ENCODE peak calls at places on chromosome 14, in nine cellular contexts. S, N, F, T, A, C, H, X and R are unnamed samples.

GRCh38 chr14:74861734-74862090 is 14.2 kb downstream of the PROX2 start:
- DNase-seq in C (no peak), T (no peak), S (no peak), H (no peak), X (no peak), N (no peak), A (no peak), F (no peak), R (no peak)

GRCh38 chr14:69387311-69387710 is 10.8 kb downstream of the ERH start:
- DNase-seq in H (no peak), C (no peak), X (peak), F (no peak), A (no peak), N (no peak), S (no peak), T (no peak), R (no peak)

GRCh38 chr14:68939893-68940613 is 39.0 kb downstream of the ACTN1 start:
- DNase-seq in X (peak), F (no peak), A (peak), H (no peak), S (no peak), N (peak), T (peak), C (peak), R (peak)

GRCh38 chr14:94029671-94030203 is 3.6 kb downstream of the OTUB2 start:
- DNase-seq in X (no peak), N (no peak), A (no peak), S (no peak), F (no peak), H (no peak), C (no peak), T (no peak), R (no peak)

GRCh38 chr14:22973217-22974032 is 8.9 kb downstream of the AJUBA start:
- DNase-seq in A (peak), H (peak), C (no peak), X (peak), S (peak), F (no peak), T (peak), N (peak), R (peak)

GRCh38 chr14:88364710-88365413 is 20.6 kb upstream of the SPATA7 start:
- DNase-seq in C (no peak), A (no peak), S (no peak), T (peak), H (no peak), N (no peak), F (no peak), X (no peak), R (no peak)

GRCh38 chr14:26867171-26867757 is 269.4 kb upstream of the NOVA1 start:
- DNase-seq in T (peak), N (no peak), A (no peak), H (no peak), F (no peak), C (no peak), S (no peak), X (no peak), R (no peak)

GRCh38 chr14:34460841-34461240 is 1.2 kb downstream of the SPTSSA start:
- DNase-seq in F (no peak), H (no peak), S (no peak), X (peak), A (no peak), C (no peak), N (no peak), T (peak), R (peak)

GRCh38 chr14:91373591-91374245 is 43.9 kb downstream of the CCDC88C start:
- DNase-seq in T (no peak), C (no peak), A (no peak), H (no peak), S (peak), F (peak), N (no peak), X (no peak), R (no peak)

GRCh38 chr14:52802597-52802996 is 11.2 kb upstream of the GNPNAT1 start:
- DNase-seq in A (no peak), T (no peak), C (no peak), X (no peak), N (no peak), S (no peak), F (no peak), H (no peak), R (peak)

GRCh38 chr14:103436533-103436932 is 51.3 kb downstream of the MARK3 start:
- DNase-seq in S (no peak), H (no peak), N (no peak), A (no peak), T (no peak), F (no peak), X (peak), C (no peak), R (peak)

GRCh38 chr14:64748521-64748920 is 44.3 kb downstream of the PLEKHG3 start:
- DNase-seq in F (no peak), N (no peak), S (no peak), H (no peak), A (no peak), T (no peak), C (no peak), X (no peak), R (no peak)

GRCh38 chr14:28294834-28295440 is 471.6 kb upstream of the FOXG1 start:
- DNase-seq in A (no peak), T (peak), C (no peak), H (no peak), N (no peak), S (no peak), F (no peak), X (peak), R (no peak)
- TF ChIP-seq CTCF in A (no peak), T (peak), C (no peak), H (peak), N (no peak), S (no peak), F (peak), X (peak), R (no peak)

DNA sequence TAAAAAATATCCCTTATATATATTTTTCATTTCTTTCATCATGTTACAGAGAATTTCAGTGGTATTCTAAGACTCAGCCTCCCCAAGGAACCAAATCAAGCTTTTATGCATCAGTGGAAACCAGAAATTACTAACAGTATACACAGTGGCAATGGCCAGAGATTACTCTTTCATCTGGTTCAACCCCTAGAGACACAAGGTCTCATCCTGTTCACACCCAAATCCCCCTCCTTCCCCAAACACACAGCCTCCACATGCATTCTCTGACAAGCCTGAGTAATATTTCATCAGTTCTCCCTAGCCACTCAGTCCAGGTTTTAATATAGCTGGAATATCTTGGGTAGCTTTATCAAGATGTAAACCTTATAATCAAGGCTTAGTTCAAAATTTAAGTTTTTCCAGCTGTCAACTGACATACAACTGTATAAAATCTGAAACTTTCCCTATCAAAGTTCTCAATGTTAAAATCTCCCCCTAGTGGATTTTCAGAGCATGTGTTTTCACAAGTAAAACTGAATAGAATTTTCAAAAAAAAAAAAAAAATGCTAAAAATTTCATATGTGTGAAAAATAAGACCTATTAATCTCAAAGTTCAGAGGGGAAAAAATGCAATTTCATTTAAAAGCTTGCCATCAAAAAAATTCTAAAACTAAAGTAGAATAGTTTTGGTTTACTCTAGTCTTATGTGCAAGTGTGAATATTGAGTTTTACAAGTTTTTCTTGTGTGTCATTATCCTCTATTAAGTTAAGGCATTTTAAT is 10.5 kb upstream of the SSTR1 start:
- DNase-seq in A (no peak), S (no peak), F (no peak), N (no peak), T (no peak), X (peak), C (no peak), H (no peak), R (no peak)
- TF ChIP-seq CTCF in A (peak), S (no peak), F (no peak), N (no peak), T (peak), X (no peak), C (peak), H (peak), R (peak)

GRCh38 chr14:19851365-19851764 is 23.6 kb upstream of the OR4K2 start:
- DNase-seq in X (no peak), S (no peak), A (no peak), N (no peak), H (no peak), T (no peak), F (no peak), C (no peak), R (no peak)
- TF ChIP-seq CTCF in X (no peak), S (no peak), A (no peak), N (no peak), H (no peak), T (no peak), F (no peak), C (no peak), R (no peak)

GRCh38 chr14:57317248-57317833 is 48.6 kb downstream of the AP5M1 start:
- DNase-seq in T (peak), A (peak), X (peak), N (peak), F (peak), C (peak), S (peak), H (peak), R (peak)
- TF ChIP-seq CTCF in T (peak), A (peak), X (peak), N (peak), F (peak), C (peak), S (peak), H (peak), R (peak)

GRCh38 chr14:66121859-66122258 is 364.3 kb upstream of the CCDC196 start:
- DNase-seq in T (peak), N (no peak), X (no peak), C (no peak), H (no peak), A (no peak), F (no peak), S (no peak), R (no peak)
- TF ChIP-seq CTCF in T (peak), N (no peak), X (no peak), C (no peak), H (no peak), A (no peak), F (no peak), S (no peak), R (no peak)

GRCh38 chr14:105281354-105282097 is 19.3 kb downstream of the BRF1 start:
- DNase-seq in S (peak), F (no peak), H (peak), T (peak), C (no peak), X (peak), N (no peak), A (no peak), R (peak)

GRCh38 chr14:105280525-105280924 is 20.3 kb downstream of the BRF1 start:
- DNase-seq in F (no peak), C (no peak), N (no peak), X (no peak), S (no peak), A (no peak), H (no peak), T (no peak), R (no peak)

GRCh38 chr14:105283899-105284298 is 16.9 kb downstream of the BRF1 start:
- DNase-seq in A (no peak), S (no peak), H (no peak), F (no peak), T (no peak), X (no peak), C (no peak), N (no peak), R (no peak)

GRCh38 chr14:105283028-105283427 is 17.8 kb downstream of the BRF1 start:
- DNase-seq in A (no peak), C (no peak), H (no peak), F (no peak), S (no peak), N (no peak), X (no peak), T (peak), R (no peak)

DNA sequence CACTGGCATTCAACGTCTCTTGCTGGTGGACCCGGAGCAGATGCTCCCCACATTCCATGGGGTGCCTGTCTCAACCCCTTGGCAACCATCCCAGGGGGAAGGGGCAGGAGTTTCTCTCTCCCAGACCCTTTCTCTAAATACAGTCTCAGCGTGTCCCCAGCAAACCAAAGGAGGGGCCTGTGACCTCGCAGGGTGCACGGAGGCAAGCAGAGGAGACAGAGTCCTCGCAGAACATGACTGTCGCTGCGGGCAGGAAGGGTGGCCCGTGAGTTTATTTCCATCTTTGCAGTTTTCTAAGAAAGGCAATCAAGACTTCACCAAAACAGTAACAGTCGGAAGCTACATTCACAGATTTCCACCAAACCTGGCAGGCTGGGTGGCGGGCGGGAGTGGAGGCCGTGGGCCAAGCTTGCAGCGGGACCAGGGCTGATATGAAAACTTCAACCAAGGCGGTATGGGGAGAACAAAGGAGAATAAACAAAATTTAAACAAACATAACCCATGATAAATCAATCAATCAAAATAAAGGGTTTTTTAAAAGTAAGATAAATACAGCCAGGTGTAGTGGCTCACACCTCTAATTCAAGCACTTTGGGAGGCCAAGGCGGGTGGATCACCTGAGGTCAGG is 18.6 kb downstream of the BRF1 start:
- DNase-seq in F (no peak), X (no peak), A (no peak), C (no peak), N (no peak), H (no peak), S (no peak), T (no peak), R (no peak)
- TF ChIP-seq CTCF in F (no peak), X (no peak), A (peak), C (peak), N (no peak), H (peak), S (no peak), T (no peak), R (no peak)

GRCh38 chr14:39430762-39431415 is 1.3 kb downstream of the FBXO33 start:
- DNase-seq in C (peak), A (no peak), T (no peak), H (no peak), X (peak), F (no peak), S (peak), N (no peak), R (peak)
- TF ChIP-seq CTCF in C (no peak), A (no peak), T (no peak), H (no peak), X (no peak), F (no peak), S (no peak), N (no peak), R (no peak)

DNA sequence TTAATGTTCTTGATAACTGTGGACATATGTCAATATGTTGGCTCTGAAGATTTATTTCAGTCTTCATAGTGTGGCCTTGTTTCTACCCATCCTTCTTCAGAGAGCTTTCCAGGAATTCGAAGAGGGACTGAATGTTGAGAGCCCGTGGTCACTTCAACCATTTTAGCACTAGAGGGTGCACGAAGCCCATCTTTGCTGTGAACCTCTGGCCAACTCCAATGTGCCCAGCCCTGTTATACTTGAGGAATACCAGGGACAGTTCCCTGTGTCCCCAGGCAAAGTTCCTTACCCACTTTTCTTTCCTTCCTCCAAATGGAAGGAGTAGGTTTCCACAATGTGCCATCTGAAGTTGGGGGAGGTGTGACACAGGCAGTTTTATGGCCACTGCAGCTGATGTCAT is 603.5 kb downstream of the RPL10L start:
- DNase-seq in H (peak), T (peak), F (no peak), A (no peak), C (no peak), N (no peak), X (peak), S (peak), R (peak)
- TF ChIP-seq CTCF in H (no peak), T (no peak), F (peak), A (no peak), C (no peak), N (no peak), X (peak), S (peak), R (no peak)